ENCODE peak calls at places on chromosomes 5 and 9, in seven cellular contexts. V, X, H, W, U, Y and Q are unnamed samples.

GRCh38 chr9:133188843-133189180 is 20.2 kb downstream of the OBP2B start:
- DNase-seq in V (no peak), X (no peak), H (no peak), W (no peak), U (no peak), Y (no peak), Q (no peak)

GRCh38 chr9:76873056-76873792 is 32.7 kb downstream of the PRUNE2 start:
- DNase-seq in V (no peak), X (no peak), H (peak; percentile 3), W (no peak), U (no peak), Y (peak; percentile 16), Q (no peak)

GRCh38 chr5:134905246-134905996 is 490 bp downstream of the PCBD2 start:
- DNase-seq in V (peak; percentile 59), X (peak; percentile 61), H (peak; percentile 49), W (no peak), U (peak; percentile 87), Y (no peak), Q (peak; percentile 58)

GRCh38 chr9:107504585-107505455 is 15.3 kb upstream of the KLF4 start:
- DNase-seq in V (no peak), X (peak; percentile 59), H (no peak), W (peak; percentile 70), U (no peak), Y (no peak), Q (peak; percentile 79)

GRCh38 chr9:74078647-74079046 is 418.5 kb upstream of the RORB start:
- DNase-seq in V (no peak), X (no peak), H (no peak), W (no peak), U (no peak), Y (no peak), Q (no peak)

GRCh38 chr9:77848897-77849296 is 182.7 kb downstream of the GNAQ start:
- DNase-seq in V (no peak), X (peak; percentile 41), H (peak; percentile 51), W (peak; percentile 69), U (no peak), Y (no peak), Q (no peak)

GRCh38 chr5:120499876-120500275 is 35.8 kb downstream of the PRR16 start:
- DNase-seq in V (no peak), X (no peak), H (no peak), W (no peak), U (no peak), Y (no peak), Q (no peak)

GRCh38 chr9:69044226-69045219 is 9.0 kb downstream of the FXN start:
- DNase-seq in V (no peak), X (peak; percentile 16), H (no peak), W (no peak), U (no peak), Y (no peak), Q (no peak)

GRCh38 chr5:172906888-172907287 is 52.3 kb upstream of the RPL26L1 start:
- DNase-seq in V (no peak), X (no peak), H (no peak), W (no peak), U (no peak), Y (no peak), Q (no peak)

GRCh38 chr5:55226934-55227737 is at the start of gene MCIDAS:
- DNase-seq in V (peak; percentile 63), X (peak; percentile 57), H (no peak), W (peak; percentile 36), U (peak; percentile 59), Y (peak; percentile 57), Q (peak; percentile 81)

GRCh38 chr5:378976-379742 is 57.6 kb downstream of the AHRR start:
- DNase-seq in V (no peak), X (peak; percentile 7), H (no peak), W (no peak), U (no peak), Y (no peak), Q (no peak)

GRCh38 chr5:89535421-89535820 is 652.4 kb upstream of the MEF2C start:
- DNase-seq in V (no peak), X (no peak), H (no peak), W (no peak), U (no peak), Y (no peak), Q (no peak)